ENCODE peak calls at places on chromosomes 16 and 17, in ten cellular contexts. H, D, C, V, A, Q, Z, M, S and T are unnamed samples.

GRCh38 chr16:49345829-49346228 is 27.8 kb upstream of the C16orf78 start:
- DNase-seq in H (no peak), D (no peak), C (peak; percentile 25), V (no peak), A (no peak), Q (no peak), Z (no peak), M (no peak), S (peak; percentile 50), T (no peak)

GRCh38 chr17:45975640-45976295 is 23.3 kb upstream of the STH start:
- DNase-seq in H (no peak), D (no peak), C (no peak), V (no peak), A (no peak), Q (peak; percentile 51), Z (no peak), M (no peak), S (no peak), T (no peak)

GRCh38 chr16:75105306-75106061 is 11.1 kb downstream of the LDHD start:
- DNase-seq in H (no peak), D (no peak), C (peak; percentile 58), V (no peak), A (no peak), Q (peak; percentile 78), Z (no peak), M (no peak), S (peak; percentile 50), T (peak; percentile 55)

GRCh38 chr17:10499950-10500349 is 18.4 kb downstream of the MYH1 start:
- DNase-seq in H (no peak), D (no peak), C (no peak), V (no peak), A (no peak), Q (no peak), Z (no peak), M (no peak), S (no peak), T (no peak)

GRCh38 chr16:19691161-19691850 is 26.7 kb downstream of the KNOP1 start:
- DNase-seq in H (no peak), D (no peak), C (no peak), V (no peak), A (peak; percentile 24), Q (peak; percentile 84), Z (no peak), M (no peak), S (no peak), T (peak; percentile 71)

GRCh38 chr16:69554495-69554894 is 11.3 kb upstream of the NFAT5 start:
- DNase-seq in H (no peak), D (no peak), C (no peak), V (no peak), A (no peak), Q (no peak), Z (no peak), M (no peak), S (peak; percentile 20), T (no peak)

GRCh38 chr16:11105038-11105903 is 150.7 kb downstream of the SOCS1 start:
- DNase-seq in H (no peak), D (peak; percentile 79), C (peak; percentile 78), V (no peak), A (peak; percentile 51), Q (no peak), Z (no peak), M (no peak), S (peak; percentile 68), T (peak; percentile 83)

GRCh38 chr17:73419896-73420295 is 108.1 kb upstream of the CDC42EP4 start:
- DNase-seq in H (no peak), D (no peak), C (no peak), V (no peak), A (no peak), Q (peak; percentile 51), Z (no peak), M (no peak), S (no peak), T (peak; percentile 70)

GRCh38 chr17:29102741-29103181 is 59.8 kb downstream of the PIPOX start:
- DNase-seq in H (no peak), D (no peak), C (no peak), V (no peak), A (no peak), Q (no peak), Z (no peak), M (no peak), S (no peak), T (no peak)

GRCh38 chr17:35912942-35913341 is 17.6 kb downstream of the RDM1 start:
- DNase-seq in H (no peak), D (no peak), C (no peak), V (no peak), A (no peak), Q (no peak), Z (no peak), M (no peak), S (no peak), T (no peak)

GRCh38 chr17:35914354-35914753 is 16.2 kb downstream of the RDM1 start:
- DNase-seq in H (no peak), D (no peak), C (no peak), V (no peak), A (no peak), Q (no peak), Z (no peak), M (no peak), S (no peak), T (no peak)

GRCh38 chr17:35912339-35912912 is 18.1 kb downstream of the RDM1 start:
- DNase-seq in H (no peak), D (no peak), C (no peak), V (no peak), A (no peak), Q (no peak), Z (no peak), M (no peak), S (no peak), T (no peak)

GRCh38 chr17:35915153-35915969 is 15.2 kb downstream of the RDM1 start:
- DNase-seq in H (no peak), D (no peak), C (peak; percentile 32), V (no peak), A (no peak), Q (no peak), Z (no peak), M (no peak), S (no peak), T (no peak)

DNA sequence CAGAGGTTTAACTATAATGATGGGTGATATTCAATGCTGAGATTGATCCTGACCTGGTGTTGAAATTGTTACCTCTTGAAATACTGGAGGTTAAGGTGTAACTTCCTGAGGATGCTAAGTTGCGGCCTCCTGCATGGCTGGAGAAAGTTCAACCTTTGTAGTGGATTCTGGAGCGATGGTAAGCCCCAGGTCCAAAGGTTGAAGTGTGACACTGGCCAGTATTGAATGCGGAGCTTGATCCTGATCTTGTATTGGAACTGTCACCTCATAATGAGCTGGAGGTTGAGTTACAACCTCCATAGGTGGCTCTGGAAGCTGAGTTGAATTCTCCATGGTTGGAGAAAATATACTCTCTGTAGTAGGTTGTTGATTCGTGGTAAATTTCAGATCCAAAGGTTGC is 17.0 kb downstream of the RDM1 start:
- DNase-seq in H (no peak), D (no peak), C (no peak), V (no peak), A (no peak), Q (no peak), Z (no peak), M (no peak), S (no peak), T (no peak)
- H3K9me3 ChIP-seq in H (no peaks in the 10 kb centered on the region), D (no peaks in the 10 kb centered on the region), C (no peaks in the 10 kb centered on the region), V (no peaks in the 10 kb centered on the region), A (no peaks in the 10 kb centered on the region), Q (no peaks in the 10 kb centered on the region), Z (peaks cover 3% of the 10 kb centered on the region), M (no peaks in the 10 kb centered on the region), S (no peaks in the 10 kb centered on the region), T (no peaks in the 10 kb centered on the region)

DNA sequence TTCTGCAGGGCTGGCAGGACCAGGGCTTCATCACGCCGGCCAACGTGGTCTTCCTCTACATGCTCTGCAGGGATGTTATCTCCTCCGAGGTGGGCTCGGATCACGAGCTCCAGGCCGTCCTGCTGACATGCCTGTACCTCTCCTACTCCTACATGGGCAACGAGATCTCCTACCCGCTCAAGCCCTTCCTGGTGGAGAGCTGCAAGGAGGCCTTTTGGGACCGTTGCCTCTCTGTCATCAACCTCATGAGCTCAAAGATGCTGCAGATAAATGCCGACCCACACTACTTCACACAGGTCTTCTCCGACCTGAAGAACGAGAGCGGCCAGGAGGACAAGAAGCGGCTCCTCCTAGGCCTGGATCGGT is 1.4 kb downstream of the CDK5R1 start:
- DNase-seq in H (no peak), D (no peak), C (no peak), V (no peak), A (no peak), Q (no peak), Z (no peak), M (no peak), S (no peak), T (no peak)
- H3K4me3 ChIP-seq in H (no peak overlapping the region), D (peak overlapping the region; percentile 76), C (no peak overlapping the region), V (no peak overlapping the region), A (peak overlapping the region; percentile 60), Q (peak overlapping the region; percentile 52), Z (no peak overlapping the region), M (peak overlapping the region; percentile 79), S (no peak overlapping the region), T (no peak overlapping the region)

GRCh38 chr16:35750157-35750689 is 2290.8 kb downstream of the TP53TG3F start:
- DNase-seq in H (no peak), D (peak; percentile 43), C (no peak), V (no peak), A (no peak), Q (no peak), Z (no peak), M (no peak), S (no peak), T (no peak)
- H3K9me3 ChIP-seq in H (peaks cover 15% of the 10 kb centered on the region), D (no peaks in the 10 kb centered on the region), C (no peaks in the 10 kb centered on the region), V (no peaks in the 10 kb centered on the region), A (no peaks in the 10 kb centered on the region), Q (peaks cover 100% of the 10 kb centered on the region), Z (no peaks in the 10 kb centered on the region), M (no peaks in the 10 kb centered on the region), S (no peaks in the 10 kb centered on the region), T (no peaks in the 10 kb centered on the region)

GRCh38 chr16:83044589-83044988 is 417.8 kb downstream of the CDH13 start:
- DNase-seq in H (no peak), D (no peak), C (no peak), V (no peak), A (no peak), Q (no peak), Z (no peak), M (no peak), S (no peak), T (no peak)

GRCh38 chr16:83051451-83051850 is 424.7 kb downstream of the CDH13 start:
- DNase-seq in H (no peak), D (no peak), C (no peak), V (no peak), A (no peak), Q (no peak), Z (no peak), M (no peak), S (no peak), T (no peak)

GRCh38 chr16:83045790-83046189 is 419.0 kb downstream of the CDH13 start:
- DNase-seq in H (no peak), D (no peak), C (no peak), V (no peak), A (no peak), Q (no peak), Z (no peak), M (no peak), S (no peak), T (no peak)

DNA sequence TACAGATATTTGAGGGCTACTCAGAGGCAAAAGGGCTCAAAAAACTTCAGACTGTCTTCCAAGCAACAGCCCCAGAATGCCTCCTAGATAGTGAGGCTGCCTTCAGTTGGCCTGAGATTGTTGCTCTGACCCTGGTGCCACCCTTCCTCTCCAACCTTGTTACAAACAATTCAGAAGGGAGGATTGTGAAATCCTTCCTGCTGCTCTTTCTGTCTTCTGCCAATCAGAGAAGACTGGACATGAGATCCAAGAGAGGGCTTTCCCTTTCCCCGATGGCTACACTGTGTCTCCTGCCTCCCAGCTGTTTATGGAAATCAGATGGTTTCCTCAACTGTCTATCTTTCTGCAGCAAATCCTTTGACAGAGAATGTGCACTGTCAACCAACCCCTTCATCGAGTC is 419.9 kb downstream of the CDH13 start:
- DNase-seq in H (no peak), D (no peak), C (no peak), V (no peak), A (no peak), Q (no peak), Z (no peak), M (no peak), S (no peak), T (no peak)
- H3K4me3 ChIP-seq in H (no peak overlapping the region), D (no peak overlapping the region), C (no peak overlapping the region), V (no peak overlapping the region), A (no peak overlapping the region), Q (no peak overlapping the region), Z (no peak overlapping the region), M (no peak overlapping the region), S (no peak overlapping the region), T (no peak overlapping the region)